ENCODE peak calls at places on chromosomes 16 and 17, in eight cellular contexts. One of them, this sample, is unnamed.

GRCh38 chr17:40103082-40103741 is 2.8 kb upstream of the NR1D1 start:
- DNase-seq in psoas muscle: peak; percentile 45
- DNase-seq in GM12865: no peak
- DNase-seq in mammary epithelial cell: no peak
- DNase-seq in neural progenitor cell: no peak
- DNase-seq in dorsolateral prefrontal cortex: no peak
- DNase-seq in HL-60: no peak
- DNase-seq in stomach: no peak
- DNase-seq in this sample: no peak

GRCh38 chr16:19502395-19503131 is 19.3 kb downstream of the GDE1 start:
- DNase-seq in psoas muscle: peak; percentile 58
- DNase-seq in GM12865: peak; percentile 78
- DNase-seq in stomach: peak; percentile 80
- DNase-seq in HL-60: peak; percentile 69
- DNase-seq in neural progenitor cell: peak; percentile 85
- DNase-seq in mammary epithelial cell: peak; percentile 51
- DNase-seq in dorsolateral prefrontal cortex: peak; percentile 81
- DNase-seq in this sample: peak; percentile 79

GRCh38 chr16:1610841-1611653 is 825 bp downstream of the IFT140 start:
- DNase-seq in dorsolateral prefrontal cortex: no peak
- DNase-seq in psoas muscle: peak; percentile 56
- DNase-seq in stomach: no peak
- DNase-seq in mammary epithelial cell: no peak
- DNase-seq in neural progenitor cell: no peak
- DNase-seq in HL-60: no peak
- DNase-seq in GM12865: peak; percentile 54
- DNase-seq in this sample: peak; percentile 16

GRCh38 chr17:74362811-74363498 is 1.3 kb upstream of the BTBD17 start:
- DNase-seq in dorsolateral prefrontal cortex: peak; percentile 70
- DNase-seq in psoas muscle: no peak
- DNase-seq in mammary epithelial cell: no peak
- DNase-seq in HL-60: no peak
- DNase-seq in stomach: no peak
- DNase-seq in GM12865: no peak
- DNase-seq in neural progenitor cell: no peak
- DNase-seq in this sample: no peak

GRCh38 chr16:154223-155030 is 2.0 kb downstream of the HBZ start:
- DNase-seq in GM12865: no peak
- DNase-seq in dorsolateral prefrontal cortex: no peak
- DNase-seq in psoas muscle: no peak
- DNase-seq in stomach: peak; percentile 29
- DNase-seq in HL-60: no peak
- DNase-seq in neural progenitor cell: peak; percentile 71
- DNase-seq in mammary epithelial cell: peak; percentile 46
- DNase-seq in this sample: no peak

GRCh38 chr16:50067290-50067853 is 1.6 kb downstream of the HEATR3 start:
- DNase-seq in HL-60: peak; percentile 57
- DNase-seq in psoas muscle: no peak
- DNase-seq in mammary epithelial cell: peak; percentile 16
- DNase-seq in stomach: no peak
- DNase-seq in dorsolateral prefrontal cortex: no peak
- DNase-seq in neural progenitor cell: peak; percentile 53
- DNase-seq in GM12865: peak; percentile 77
- DNase-seq in this sample: peak; percentile 33

GRCh38 chr17:38434178-38434665 is 6.0 kb downstream of the ARHGAP23 start:
- DNase-seq in psoas muscle: no peak
- DNase-seq in GM12865: no peak
- DNase-seq in dorsolateral prefrontal cortex: peak; percentile 79
- DNase-seq in mammary epithelial cell: no peak
- DNase-seq in stomach: no peak
- DNase-seq in neural progenitor cell: no peak
- DNase-seq in HL-60: no peak
- DNase-seq in this sample: no peak

GRCh38 chr16:81214745-81215166 is 23.7 kb upstream of the BCO1 start:
- DNase-seq in HL-60: no peak
- DNase-seq in psoas muscle: no peak
- DNase-seq in mammary epithelial cell: no peak
- DNase-seq in dorsolateral prefrontal cortex: no peak
- DNase-seq in stomach: peak; percentile 38
- DNase-seq in neural progenitor cell: peak; percentile 52
- DNase-seq in GM12865: peak; percentile 14
- DNase-seq in this sample: no peak

GRCh38 chr17:69208640-69209039 is 20.0 kb downstream of the ABCA10 start:
- DNase-seq in neural progenitor cell: no peak
- DNase-seq in GM12865: no peak
- DNase-seq in HL-60: no peak
- DNase-seq in psoas muscle: no peak
- DNase-seq in stomach: no peak
- DNase-seq in dorsolateral prefrontal cortex: no peak
- DNase-seq in mammary epithelial cell: no peak
- DNase-seq in this sample: no peak

GRCh38 chr17:59972778-59973177 is 8.2 kb upstream of the RNFT1 start:
- DNase-seq in psoas muscle: no peak
- DNase-seq in stomach: no peak
- DNase-seq in HL-60: no peak
- DNase-seq in GM12865: no peak
- DNase-seq in neural progenitor cell: no peak
- DNase-seq in dorsolateral prefrontal cortex: no peak
- DNase-seq in mammary epithelial cell: no peak
- DNase-seq in this sample: peak; percentile 9

DNA sequence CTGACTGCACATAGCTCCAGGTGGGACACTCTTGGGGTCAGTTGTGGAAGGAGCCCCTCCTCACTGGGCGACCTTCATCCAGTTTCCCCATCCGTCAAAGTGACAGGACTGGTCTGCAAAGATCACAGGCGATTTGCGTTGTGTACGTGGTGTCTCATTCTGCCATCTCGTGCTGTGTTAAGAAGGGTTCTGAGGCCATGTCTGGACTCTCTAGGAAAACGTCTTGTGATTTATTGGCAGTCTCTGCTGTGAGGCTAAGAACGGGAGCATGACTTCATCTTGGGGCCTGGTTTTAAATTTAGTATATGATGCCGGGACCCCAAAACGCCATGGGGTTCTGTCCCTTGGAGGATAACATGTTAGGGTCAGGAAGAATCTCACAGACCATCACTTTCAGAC is 65.2 kb upstream of the CIBAR2 start:
- DNase-seq in neural progenitor cell: no peak
- DNase-seq in GM12865: no peak
- DNase-seq in psoas muscle: peak; percentile 37
- DNase-seq in dorsolateral prefrontal cortex: no peak
- DNase-seq in mammary epithelial cell: no peak
- DNase-seq in stomach: no peak
- DNase-seq in HL-60: no peak
- DNase-seq in this sample: no peak
- TF ChIP-seq CTCF in neural progenitor cell: no peak
- TF ChIP-seq CTCF in GM12865: no peak
- TF ChIP-seq CTCF in psoas muscle: no peak
- TF ChIP-seq CTCF in dorsolateral prefrontal cortex: no peak
- TF ChIP-seq CTCF in mammary epithelial cell: no peak
- TF ChIP-seq CTCF in stomach: no peak
- TF ChIP-seq CTCF in HL-60: no peak
- TF ChIP-seq CTCF in this sample: no peak

DNA sequence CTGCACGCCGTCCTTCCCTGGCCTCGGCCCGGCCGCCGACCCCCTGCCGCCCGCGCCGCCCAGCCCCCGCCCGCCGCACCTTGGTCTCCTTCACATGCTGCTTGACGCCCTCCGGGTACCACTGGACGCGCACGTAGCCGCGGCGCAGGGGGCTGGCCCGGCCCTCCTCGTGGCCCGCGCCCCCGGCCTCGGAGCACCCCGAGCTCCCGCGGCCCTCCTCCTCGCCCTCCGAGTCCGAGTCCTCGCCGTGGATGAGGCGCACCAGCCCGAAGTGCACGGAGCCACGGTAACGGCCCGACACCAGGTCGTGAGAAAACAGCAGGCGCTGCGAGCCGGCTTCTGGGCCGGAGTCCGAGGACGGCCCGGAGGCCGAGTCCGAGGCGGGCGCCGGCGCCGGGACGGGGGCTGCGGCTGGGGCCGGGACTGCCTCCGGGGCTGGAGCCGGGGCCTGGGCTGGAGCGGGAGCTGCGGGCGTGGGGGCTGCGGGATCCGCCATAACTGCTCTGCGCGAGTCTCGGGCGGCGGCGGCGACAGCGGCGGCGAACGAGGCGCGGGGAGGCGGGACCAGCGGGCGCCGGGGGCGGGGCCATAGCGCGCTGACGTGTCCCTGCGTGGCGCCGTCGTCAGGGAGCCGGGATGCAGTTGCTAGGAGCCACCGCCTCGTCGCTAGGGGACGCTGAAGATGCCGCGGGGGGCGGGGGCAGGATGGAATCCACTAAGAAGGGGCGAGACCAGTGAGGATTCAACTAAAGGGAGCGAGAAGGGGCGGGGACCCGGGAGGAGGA is at the start of gene UBE2O:
- DNase-seq in neural progenitor cell: peak; percentile 96
- DNase-seq in psoas muscle: peak; percentile 94
- DNase-seq in GM12865: peak; percentile 92
- DNase-seq in dorsolateral prefrontal cortex: peak; percentile 89
- DNase-seq in mammary epithelial cell: peak; percentile 76
- DNase-seq in stomach: peak; percentile 88
- DNase-seq in HL-60: peak; percentile 83
- DNase-seq in this sample: peak; percentile 80
- TF ChIP-seq CTCF in neural progenitor cell: peak; percentile 60
- TF ChIP-seq CTCF in psoas muscle: peak; percentile 33
- TF ChIP-seq CTCF in GM12865: peak; percentile 63
- TF ChIP-seq CTCF in dorsolateral prefrontal cortex: peak; percentile 49
- TF ChIP-seq CTCF in mammary epithelial cell: peak; percentile 16
- TF ChIP-seq CTCF in stomach: peak; percentile 32
- TF ChIP-seq CTCF in HL-60: no peak
- TF ChIP-seq CTCF in this sample: no peak

GRCh38 chr17:81119223-81120148 is 45.8 kb upstream of the PVALEF start:
- DNase-seq in stomach: peak; percentile 89
- DNase-seq in HL-60: peak; percentile 57
- DNase-seq in neural progenitor cell: peak; percentile 95
- DNase-seq in psoas muscle: peak; percentile 86
- DNase-seq in GM12865: peak; percentile 87
- DNase-seq in mammary epithelial cell: peak; percentile 66
- DNase-seq in dorsolateral prefrontal cortex: peak; percentile 95
- DNase-seq in this sample: peak; percentile 98
- TF ChIP-seq CTCF in stomach: no peak
- TF ChIP-seq CTCF in HL-60: no peak
- TF ChIP-seq CTCF in neural progenitor cell: peak; percentile 45
- TF ChIP-seq CTCF in psoas muscle: no peak
- TF ChIP-seq CTCF in GM12865: no peak
- TF ChIP-seq CTCF in mammary epithelial cell: no peak
- TF ChIP-seq CTCF in dorsolateral prefrontal cortex: peak; percentile 37
- TF ChIP-seq CTCF in this sample: peak; percentile 70

GRCh38 chr17:29618272-29619065 is 4.2 kb downstream of the CORO6 start:
- DNase-seq in psoas muscle: no peak
- DNase-seq in mammary epithelial cell: no peak
- DNase-seq in stomach: no peak
- DNase-seq in GM12865: no peak
- DNase-seq in dorsolateral prefrontal cortex: no peak
- DNase-seq in neural progenitor cell: no peak
- DNase-seq in HL-60: no peak
- DNase-seq in this sample: no peak
- TF ChIP-seq CTCF in psoas muscle: no peak
- TF ChIP-seq CTCF in mammary epithelial cell: no peak
- TF ChIP-seq CTCF in stomach: no peak
- TF ChIP-seq CTCF in GM12865: no peak
- TF ChIP-seq CTCF in dorsolateral prefrontal cortex: no peak
- TF ChIP-seq CTCF in neural progenitor cell: no peak
- TF ChIP-seq CTCF in HL-60: no peak
- TF ChIP-seq CTCF in this sample: no peak

GRCh38 chr16:61306204-61306603 is 730.0 kb downstream of the CDH8 start:
- DNase-seq in psoas muscle: no peak
- DNase-seq in neural progenitor cell: no peak
- DNase-seq in HL-60: no peak
- DNase-seq in mammary epithelial cell: no peak
- DNase-seq in stomach: no peak
- DNase-seq in GM12865: no peak
- DNase-seq in dorsolateral prefrontal cortex: no peak
- DNase-seq in this sample: no peak
- TF ChIP-seq CTCF in psoas muscle: no peak
- TF ChIP-seq CTCF in neural progenitor cell: no peak
- TF ChIP-seq CTCF in HL-60: no peak
- TF ChIP-seq CTCF in mammary epithelial cell: no peak
- TF ChIP-seq CTCF in stomach: no peak
- TF ChIP-seq CTCF in GM12865: no peak
- TF ChIP-seq CTCF in dorsolateral prefrontal cortex: no peak
- TF ChIP-seq CTCF in this sample: no peak

DNA sequence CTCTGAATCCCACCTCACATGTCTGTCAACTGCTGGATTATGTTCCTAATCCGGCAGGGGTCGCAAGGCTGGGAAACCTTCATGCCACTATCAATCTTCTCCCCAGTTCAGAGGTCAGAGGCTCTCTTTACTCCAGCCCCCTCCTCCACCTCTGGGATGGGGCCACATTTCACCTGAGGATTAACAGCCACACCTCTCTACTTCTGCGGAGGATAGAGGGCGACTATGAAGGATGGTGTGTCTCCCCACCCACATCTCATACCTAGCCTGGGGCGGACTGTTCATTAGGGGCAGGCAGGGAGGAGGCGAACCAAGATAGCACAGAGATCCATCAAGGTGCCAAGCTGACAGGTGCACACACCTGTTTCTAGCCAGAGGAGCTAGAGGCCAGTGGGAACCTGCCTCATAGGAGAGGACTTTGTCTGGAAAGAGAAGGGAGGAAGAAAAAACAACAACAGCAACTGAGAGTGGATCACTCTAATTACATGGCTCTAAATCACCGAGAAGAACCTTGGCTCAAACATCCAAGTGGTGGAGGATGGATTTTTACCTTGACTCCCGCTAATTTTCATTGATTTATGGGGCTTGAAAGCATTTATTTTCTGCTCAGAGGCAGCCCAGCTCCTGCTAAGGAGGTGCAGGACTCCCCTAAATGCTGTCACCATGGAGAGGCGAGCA is 41.9 kb upstream of the SKAP1 start:
- DNase-seq in neural progenitor cell: peak; percentile 21
- DNase-seq in stomach: no peak
- DNase-seq in psoas muscle: no peak
- DNase-seq in HL-60: no peak
- DNase-seq in GM12865: no peak
- DNase-seq in dorsolateral prefrontal cortex: no peak
- DNase-seq in mammary epithelial cell: no peak
- DNase-seq in this sample: no peak
- TF ChIP-seq CTCF in neural progenitor cell: no peak
- TF ChIP-seq CTCF in stomach: no peak
- TF ChIP-seq CTCF in psoas muscle: no peak
- TF ChIP-seq CTCF in HL-60: no peak
- TF ChIP-seq CTCF in GM12865: no peak
- TF ChIP-seq CTCF in dorsolateral prefrontal cortex: no peak
- TF ChIP-seq CTCF in mammary epithelial cell: no peak
- TF ChIP-seq CTCF in this sample: no peak

This sample was measured in MCF 10A.